ENCODE peak calls at places on chromosome 4, in five cellular contexts. X is mesothelial cell of epicardium, J is H9, W is ecto neural progenitor cell, C is activated T-helper 1 cell treated with Interleukin-2 at 50 U/mL for 16 hours. M is an unnamed sample.

GRCh38 chr4:137509855-137510282 is 22.4 kb downstream of the PCDH18 start:
- DNase-seq in J (no peak), W (no peak), X (no peak), C (no peak), M (no peak)

GRCh38 chr4:75990129-75990528 is 616 bp downstream of the SDAD1 start:
- DNase-seq in X (no peak), J (no peak), W (no peak), C (no peak), M (no peak)

GRCh38 chr4:7811536-7812190 is 128.0 kb downstream of the AFAP1 start:
- DNase-seq in W (no peak), C (no peak), J (no peak), X (no peak), M (no peak)

GRCh38 chr4:4216668-4217067 is 10.1 kb downstream of the OTOP1 start:
- DNase-seq in J (peak; percentile 41), W (no peak), C (no peak), X (no peak), M (no peak)

GRCh38 chr4:92234393-92235176 is 69.2 kb upstream of the GRID2 start:
- DNase-seq in J (no peak), W (no peak), X (no peak), C (no peak), M (no peak)

GRCh38 chr4:17494258-17494657 is 17.6 kb downstream of the QDPR start:
- DNase-seq in C (no peak), X (no peak), J (no peak), W (no peak), M (no peak)

GRCh38 chr4:154332681-154333421 is 158.7 kb downstream of the DCHS2 start:
- DNase-seq in J (peak; percentile 88), C (peak; percentile 15), W (peak; percentile 74), X (no peak), M (no peak)

GRCh38 chr4:126890994-126891393 is 741.8 kb upstream of the INTU start:
- DNase-seq in X (no peak), C (no peak), J (no peak), W (peak; percentile 47), M (no peak)

GRCh38 chr4:114386637-114387233 is 211.9 kb upstream of the UGT8 start:
- DNase-seq in X (no peak), J (no peak), W (no peak), C (no peak), M (no peak)

GRCh38 chr4:181150173-181150572 is 1093.0 kb upstream of the TENM3 start:
- DNase-seq in C (no peak), J (no peak), W (no peak), X (no peak), M (no peak)

GRCh38 chr4:188971125-188971524 is 831.9 kb downstream of the TRIML1 start:
- DNase-seq in X (no peak), J (no peak), C (no peak), W (no peak), M (no peak)

GRCh38 chr4:146029939-146030710 is 91.5 kb upstream of the ZNF827 start:
- DNase-seq in X (no peak), C (no peak), J (peak; percentile 37), W (no peak), M (no peak)

GRCh38 chr4:72505314-72505744 is 63.7 kb downstream of the ADAMTS3 start:
- DNase-seq in C (no peak), X (no peak), J (peak; percentile 66), W (peak; percentile 60), M (no peak)

GRCh38 chr4:20422398-20422797 is 170.7 kb downstream of the SLIT2 start:
- DNase-seq in C (no peak), X (no peak), J (peak; percentile 73), W (peak; percentile 59), M (peak; percentile 48)

GRCh38 chr4:154329939-154330338 is 161.7 kb downstream of the DCHS2 start:
- DNase-seq in J (no peak), X (no peak), W (no peak), C (no peak), M (no peak)

GRCh38 chr4:15584785-15585184 is 70.4 kb downstream of the FBXL5 start:
- DNase-seq in X (no peak), J (no peak), W (no peak), C (no peak), M (no peak)

GRCh38 chr4:156388826-156389225 is 435.2 kb upstream of the CTSO start:
- DNase-seq in J (no peak), X (no peak), C (no peak), W (no peak), M (no peak)

GRCh38 chr4:152176627-152177214 is 359.2 kb downstream of the FBXW7 start:
- DNase-seq in X (no peak), J (no peak), W (no peak), C (no peak), M (no peak)

GRCh38 chr4:159273126-159273438 is 170.2 kb downstream of the RAPGEF2 start:
- DNase-seq in C (no peak), W (no peak), X (no peak), J (no peak), M (no peak)

GRCh38 chr4:1011022-1011694 is at the start of gene FGFRL1:
- DNase-seq in J (peak; percentile 90), X (peak; percentile 90), C (peak; percentile 88), W (peak; percentile 93), M (peak; percentile 87)

GRCh38 chr4:25823632-25824031 is 39.2 kb downstream of the SEL1L3 start:
- DNase-seq in C (no peak), X (no peak), W (no peak), J (no peak), M (no peak)

GRCh38 chr4:166670341-166670740 is 564.0 kb downstream of the SPOCK3 start:
- DNase-seq in C (no peak), X (no peak), W (no peak), J (no peak), M (no peak)

GRCh38 chr4:48970471-48970921 is 15.6 kb upstream of the CWH43 start:
- DNase-seq in J (no peak), W (no peak), X (no peak), C (no peak), M (no peak)

GRCh38 chr4:2794707-2795557 is 2.0 kb downstream of the SH3BP2 start:
- DNase-seq in X (no peak), W (peak; percentile 46), J (no peak), C (no peak), M (no peak)

GRCh38 chr4:127732623-127733199 is 2.5 kb downstream of the SLC25A31 start:
- DNase-seq in X (no peak), C (no peak), J (no peak), W (no peak), M (no peak)

GRCh38 chr4:94519925-94520789 is 68.4 kb downstream of the PDLIM5 start:
- DNase-seq in J (no peak), C (no peak), X (no peak), W (no peak), M (no peak)

GRCh38 chr4:67934628-67935027 is 28.7 kb downstream of the TMPRSS11A start:
- DNase-seq in W (no peak), J (no peak), X (no peak), C (no peak), M (no peak)

GRCh38 chr4:8641931-8642650 is 49.5 kb downstream of the CPZ start:
- DNase-seq in C (no peak), J (no peak), W (no peak), X (peak; percentile 3), M (no peak)

GRCh38 chr4:158020734-158021346 is 152.0 kb downstream of the GASK1B start:
- DNase-seq in W (no peak), C (no peak), J (no peak), X (no peak), M (no peak)

GRCh38 chr4:141339966-141340365 is 119.3 kb downstream of the ZNF330 start:
- DNase-seq in C (no peak), W (no peak), J (no peak), X (no peak), M (no peak)

GRCh38 chr4:102501176-102501634 is at the start of gene NFKB1:
- DNase-seq in W (no peak), J (peak; percentile 52), C (peak; percentile 66), X (peak; percentile 34), M (no peak)

GRCh38 chr4:27338530-27338929 is 477.9 kb downstream of the STIM2 start:
- DNase-seq in W (no peak), C (no peak), X (no peak), J (no peak), M (no peak)

GRCh38 chr4:304987-305680 is at the start of gene ZNF732:
- DNase-seq in X (peak; percentile 41), C (no peak), J (no peak), W (no peak), M (peak; percentile 39)

GRCh38 chr4:10164877-10165283 is 48.3 kb upstream of the WDR1 start:
- DNase-seq in J (peak; percentile 47), W (peak; percentile 61), C (no peak), X (no peak), M (no peak)

GRCh38 chr4:60926624-60927023 is 273.5 kb upstream of the ADGRL3 start:
- DNase-seq in J (no peak), W (no peak), C (no peak), X (no peak), M (no peak)

GRCh38 chr4:85825937-85826678 is 351.2 kb downstream of the ARHGAP24 start:
- DNase-seq in C (no peak), X (no peak), J (peak; percentile 58), W (no peak), M (peak; percentile 36)

GRCh38 chr4:165953181-165953580 is 80.1 kb downstream of the TLL1 start:
- DNase-seq in W (no peak), X (no peak), J (no peak), C (no peak), M (no peak)

GRCh38 chr4:71872221-71872620 is 88.3 kb upstream of the GC start:
- DNase-seq in J (no peak), X (no peak), W (no peak), C (no peak), M (no peak)

GRCh38 chr4:64394469-64394868 is 14.8 kb downstream of the TECRL start:
- DNase-seq in C (no peak), W (no peak), J (no peak), X (no peak), M (no peak)